ENCODE peak calls at places on chromosomes 11 and 22, in eight cellular contexts. U is body of pancreas, Z is left ventricle myocardium inferior, Q is transverse colon, W is MM.1S, B is B cell, K is esophagus squamous epithelium, A is cardiac fibroblast. N is an unnamed sample.

GRCh38 chr11:70161043-70161625 is 42.0 kb upstream of the FADD start:
- DNase-seq in U (no peak), Z (no peak), Q (no peak), W (no peak), B (no peak), K (no peak), A (no peak), N (no peak)

GRCh38 chr11:65429069-65429681 is 6.6 kb downstream of the NEAT1 start:
- DNase-seq in U (peak; percentile 59), Z (no peak), Q (peak; percentile 59), W (no peak), B (no peak), K (no peak), A (peak; percentile 88), N (no peak)

GRCh38 chr11:124474079-124474478 is 28.6 kb upstream of the OR8B8 start:
- DNase-seq in U (no peak), Z (no peak), Q (no peak), W (no peak), B (no peak), K (no peak), A (no peak), N (no peak)

GRCh38 chr22:50282361-50283144 is 12.4 kb upstream of the MAPK11 start:
- DNase-seq in U (peak; percentile 81), Z (no peak), Q (no peak), W (no peak), B (no peak), K (no peak), A (peak; percentile 51), N (no peak)

GRCh38 chr11:12472401-12473065 is 95.2 kb downstream of the PARVA start:
- DNase-seq in U (no peak), Z (no peak), Q (no peak), W (no peak), B (no peak), K (no peak), A (peak; percentile 15), N (no peak)

GRCh38 chr11:134856371-134856971 is 444.4 kb upstream of the B3GAT1 start:
- DNase-seq in U (no peak), Z (no peak), Q (no peak), W (no peak), B (no peak), K (no peak), A (no peak), N (no peak)

GRCh38 chr11:115498354-115498753 is 5.9 kb downstream of the CADM1 start:
- DNase-seq in U (no peak), Z (no peak), Q (no peak), W (no peak), B (no peak), K (no peak), A (no peak), N (no peak)

GRCh38 chr11:4095509-4096230 is 1.1 kb downstream of the RRM1 start:
- DNase-seq in U (no peak), Z (no peak), Q (no peak), W (peak; percentile 14), B (no peak), K (no peak), A (peak; percentile 52), N (no peak)

GRCh38 chr11:64687204-64687603 is 35.8 kb downstream of the NRXN2 start:
- DNase-seq in U (peak; percentile 90), Z (peak; percentile 55), Q (no peak), W (no peak), B (no peak), K (no peak), A (peak; percentile 5), N (no peak)

GRCh38 chr11:128852327-128853023 is 14.6 kb downstream of the KCNJ1 start:
- DNase-seq in U (peak; percentile 86), Z (peak; percentile 46), Q (no peak), W (no peak), B (no peak), K (no peak), A (no peak), N (no peak)

GRCh38 chr11:134226806-134227325 is 2.4 kb downstream of the VPS26B start:
- DNase-seq in U (no peak), Z (no peak), Q (no peak), W (no peak), B (no peak), K (no peak), A (peak; percentile 13), N (no peak)

GRCh38 chr11:27945323-27945722 is 162.6 kb downstream of the KIF18A start:
- DNase-seq in U (no peak), Z (no peak), Q (no peak), W (no peak), B (no peak), K (no peak), A (no peak), N (no peak)

GRCh38 chr11:102191832-102192231 is 81.6 kb downstream of the YAP1 start:
- DNase-seq in U (no peak), Z (no peak), Q (no peak), W (no peak), B (no peak), K (no peak), A (no peak), N (no peak)

GRCh38 chr11:33125611-33126010 is 35.7 kb downstream of the CSTF3 start:
- DNase-seq in U (no peak), Z (no peak), Q (no peak), W (no peak), B (no peak), K (no peak), A (no peak), N (no peak)

GRCh38 chr11:69444381-69445130 is 36.9 kb upstream of the LINC01488 start:
- DNase-seq in U (peak; percentile 52), Z (peak; percentile 70), Q (peak; percentile 40), W (no peak), B (no peak), K (no peak), A (peak; percentile 95), N (no peak)

GRCh38 chr11:44133335-44133946 is 38.0 kb downstream of the EXT2 start:
- DNase-seq in U (peak; percentile 34), Z (no peak), Q (no peak), W (no peak), B (no peak), K (no peak), A (peak; percentile 75), N (no peak)

GRCh38 chr11:13098067-13098466 is 89.0 kb downstream of the RASSF10 start:
- DNase-seq in U (no peak), Z (no peak), Q (no peak), W (no peak), B (no peak), K (no peak), A (no peak), N (no peak)

GRCh38 chr11:119729581-119730346 is 764 bp upstream of the NECTIN1 start:
- DNase-seq in U (peak; percentile 71), Z (peak; percentile 69), Q (peak; percentile 77), W (no peak), B (peak; percentile 26), K (no peak), A (peak; percentile 83), N (no peak)

GRCh38 chr22:24731786-24732185 is 42.7 kb downstream of the PIWIL3 start:
- DNase-seq in U (no peak), Z (no peak), Q (no peak), W (no peak), B (no peak), K (no peak), A (no peak), N (no peak)

DNA sequence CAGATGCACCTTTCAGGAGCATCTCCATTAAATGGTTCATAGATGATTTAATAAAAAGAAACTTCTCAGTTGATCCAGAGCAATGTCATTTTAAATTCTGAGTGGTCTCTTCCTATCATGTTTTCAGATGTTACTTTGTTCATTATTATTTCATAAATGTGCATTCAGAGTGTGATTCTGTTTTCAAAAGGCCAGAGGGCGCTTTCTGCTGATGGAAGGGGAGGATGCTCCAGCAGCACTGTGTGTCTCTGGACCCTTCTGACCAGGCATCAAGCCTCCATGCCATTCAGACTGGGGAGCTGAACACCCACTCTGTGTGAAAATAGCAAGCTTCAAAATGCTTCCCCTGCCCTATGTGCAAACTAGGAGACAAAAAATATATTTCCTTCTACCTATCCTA is 23.9 kb upstream of the CRTAM start:
- DNase-seq in U (no peak), Z (no peak), Q (peak; percentile 12), W (no peak), B (no peak), K (no peak), A (no peak), N (no peak)
- TF ChIP-seq CTCF in U (no peak), Z (no peak), Q (no peak), W (no peak), B (peak; percentile 12), K (no peak), A (peak; percentile 15), N (no peak)

DNA sequence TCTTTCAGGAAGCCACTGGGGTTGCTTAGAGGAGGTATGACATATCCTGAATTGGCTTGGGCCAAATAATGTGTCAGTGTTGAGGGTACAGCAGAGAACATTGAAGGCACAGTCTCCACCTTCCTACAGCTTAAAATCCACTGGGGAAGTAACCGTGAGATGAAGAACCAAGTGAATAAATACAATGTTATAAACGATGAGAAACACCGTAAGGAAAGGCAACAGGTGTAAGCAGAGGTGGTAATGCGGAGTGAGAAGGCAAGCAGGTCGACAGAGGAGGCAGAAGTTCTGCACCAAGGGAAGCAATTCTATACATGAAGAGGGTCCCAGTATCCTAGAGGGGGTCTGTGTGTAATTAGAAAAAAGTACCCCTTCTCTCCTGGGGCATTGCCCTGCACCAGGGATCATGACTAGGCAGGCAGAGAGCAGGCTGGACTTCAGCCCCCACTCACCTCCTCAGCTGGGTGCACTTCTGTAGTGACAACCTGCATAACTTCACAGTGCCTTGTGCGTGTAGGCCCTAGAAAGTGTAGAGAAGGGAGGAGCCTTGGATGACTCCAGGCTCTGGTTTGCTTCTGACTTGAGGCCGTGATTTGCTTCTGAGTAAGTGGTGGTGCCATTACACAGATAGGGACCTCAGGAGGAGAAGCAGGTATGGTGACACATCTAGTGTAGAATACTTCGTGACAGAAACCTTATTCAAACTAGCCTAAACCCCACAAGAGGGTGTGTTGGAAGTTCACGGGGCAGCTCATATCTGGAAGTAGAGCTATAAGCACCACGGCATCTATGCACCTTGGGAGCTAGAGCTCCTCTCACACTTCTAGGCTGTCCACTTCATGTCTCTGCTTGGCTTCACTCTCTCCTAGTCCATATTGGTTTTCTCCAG is 4.9 kb downstream of the MYOD1 start:
- DNase-seq in U (no peak), Z (no peak), Q (no peak), W (no peak), B (no peak), K (no peak), A (no peak), N (no peak)
- TF ChIP-seq CTCF in U (no peak), Z (no peak), Q (no peak), W (no peak), B (no peak), K (no peak), A (no peak), N (no peak)

GRCh38 chr11:1546536-1547466 is 25.3 kb downstream of the DUSP8 start:
- DNase-seq in U (peak; percentile 71), Z (no peak), Q (peak; percentile 64), W (peak; percentile 33), B (peak; percentile 76), K (no peak), A (peak; percentile 25), N (peak; percentile 76)
- TF ChIP-seq CTCF in U (peak; percentile 62), Z (peak; percentile 90), Q (peak; percentile 89), W (peak; percentile 61), B (peak; percentile 77), K (peak; percentile 83), A (peak; percentile 24), N (peak; percentile 40)

DNA sequence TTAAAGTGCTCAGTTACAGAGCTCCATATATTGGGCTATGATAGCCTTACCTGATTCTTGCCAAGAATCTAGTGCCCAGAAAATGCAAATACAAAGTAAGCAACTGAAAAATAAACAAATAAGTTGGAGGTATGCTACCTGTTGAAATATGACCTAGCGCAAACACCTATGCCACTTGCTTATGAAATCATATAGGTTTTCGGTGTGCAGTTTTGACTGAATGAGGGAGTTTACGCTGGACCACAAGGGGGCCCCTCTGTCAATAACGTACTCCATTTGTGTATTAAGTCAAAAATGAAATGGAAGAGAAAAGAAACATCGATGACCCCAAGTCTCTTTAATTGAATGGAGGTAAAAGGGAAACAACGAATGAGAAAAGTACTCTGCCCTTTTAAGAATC is 84.9 kb upstream of the TRIM77 start:
- DNase-seq in U (no peak), Z (no peak), Q (no peak), W (no peak), B (no peak), K (no peak), A (no peak), N (peak; percentile 16)
- TF ChIP-seq CTCF in U (no peak), Z (no peak), Q (no peak), W (peak; percentile 7), B (no peak), K (no peak), A (no peak), N (peak; percentile 35)